ENCODE peak calls at places on chromosomes 13 and 19, in eight cellular contexts. D is GM04504; W is hepatocyte; Y is amygdala; L is NCI-H1694 treated with DMSO at 0.1 percent for 48 hours; V is fibroblast of the aortic adventitia; Q is stimulated activated CD4-positive, alpha-beta T cell treated with anti-CD3 and anti-CD28 coated beads, Interleukin-1b, Interleukin-23, amount 100 ng/mL, for 4 hours; J is dermis microvascular lymphatic vessel endothelial cell. M is an unnamed sample.

GRCh38 chr13:41461527-41462124 is 4.3 kb downstream of the RGCC start:
- DNase-seq in W (no peak), Q (no peak), L (no peak), D (no peak), J (no peak), Y (no peak), V (no peak), M (no peak)

GRCh38 chr19:13975870-13976269 is 23.6 kb downstream of the DCAF15 start:
- DNase-seq in Q (no peak), V (no peak), L (no peak), W (no peak), D (no peak), J (no peak), Y (no peak), M (no peak)

GRCh38 chr19:29478578-29479565 is 46.9 kb upstream of the VSTM2B start:
- DNase-seq in W (peak), Q (no peak), D (no peak), V (no peak), J (no peak), L (peak), Y (no peak), M (peak)

GRCh38 chr19:34837262-34837661 is 64.2 kb upstream of the ZNF599 start:
- DNase-seq in V (no peak), Y (no peak), Q (no peak), W (peak), L (no peak), D (no peak), J (peak), M (no peak)

GRCh38 chr19:12453495-12453894 is 12.7 kb upstream of the ZNF443 start:
- DNase-seq in L (no peak), Y (no peak), V (no peak), D (no peak), J (no peak), W (no peak), Q (no peak), M (no peak)

GRCh38 chr19:42468273-42468796 is 25.6 kb upstream of the CXCL17 start:
- DNase-seq in V (peak), Q (no peak), J (peak), D (peak), L (no peak), Y (no peak), W (peak), M (peak)

GRCh38 chr13:41565221-41565620 is 107.9 kb downstream of the RGCC start:
- DNase-seq in J (no peak), D (no peak), L (no peak), Q (no peak), V (peak), Y (peak), W (no peak), M (peak)

GRCh38 chr19:2820112-2820702 is 539 bp downstream of the ZNF554 start:
- DNase-seq in J (no peak), Q (no peak), W (peak), Y (no peak), D (no peak), V (peak), L (no peak), M (peak)

GRCh38 chr13:86810385-86810784 is 860.8 kb upstream of the SLITRK5 start:
- DNase-seq in J (no peak), Q (no peak), W (no peak), D (no peak), L (no peak), V (no peak), Y (no peak), M (no peak)

GRCh38 chr19:16877581-16877980 is 11.2 kb upstream of the F2RL3 start:
- DNase-seq in D (no peak), L (no peak), V (no peak), Y (no peak), Q (no peak), J (no peak), W (no peak), M (no peak)

GRCh38 chr13:110507678-110508381 is 53.7 kb downstream of the RAB20 start:
- DNase-seq in J (no peak), W (peak), Q (no peak), V (no peak), Y (no peak), L (no peak), D (no peak), M (no peak)

GRCh38 chr13:107678075-107678689 is 537.2 kb downstream of the LIG4 start:
- DNase-seq in D (no peak), Q (no peak), J (no peak), L (no peak), W (peak), V (no peak), Y (no peak), M (no peak)

GRCh38 chr13:24997367-24997967 is 98.5 kb upstream of the PABPC3 start:
- DNase-seq in J (peak), L (peak), Y (no peak), Q (no peak), W (peak), D (no peak), V (peak), M (peak)

GRCh38 chr19:43527860-43528622 is 1.0 kb upstream of the ETHE1 start:
- DNase-seq in Y (no peak), L (no peak), Q (no peak), D (no peak), V (peak), W (no peak), J (no peak), M (no peak)

GRCh38 chr13:98180092-98180491 is 3.0 kb upstream of the RNF113B start:
- DNase-seq in J (no peak), Y (no peak), L (no peak), Q (no peak), V (no peak), W (no peak), D (no peak), M (no peak)

GRCh38 chr13:50524540-50524939 is 319.0 kb downstream of the DLEU7 start:
- DNase-seq in J (no peak), V (no peak), D (no peak), L (no peak), W (no peak), Y (no peak), Q (no peak), M (no peak)

GRCh38 chr19:57075801-57076492 is 43.8 kb upstream of the USP29 start:
- DNase-seq in J (no peak), Q (no peak), V (no peak), D (no peak), L (no peak), W (no peak), Y (peak), M (no peak)

GRCh38 chr19:56117376-56117884 is 3.7 kb downstream of the ZNF787 start:
- DNase-seq in V (no peak), D (no peak), L (no peak), Y (no peak), Q (no peak), J (no peak), W (no peak), M (no peak)

GRCh38 chr13:39451301-39451700 is 151.7 kb downstream of the LHFPL6 start:
- DNase-seq in Y (no peak), V (peak), D (peak), J (peak), W (peak), Q (no peak), L (peak), M (peak)

GRCh38 chr13:74132768-74133656 is 1.2 kb downstream of the KLF12 start:
- DNase-seq in V (no peak), W (peak), D (peak), Y (no peak), Q (no peak), J (no peak), L (peak), M (peak)

GRCh38 chr19:23823952-23824389 is 65.3 kb upstream of the ZNF681 start:
- DNase-seq in J (peak), W (no peak), L (peak), Q (no peak), D (no peak), Y (no peak), V (no peak), M (no peak)

GRCh38 chr13:39818953-39819352 is 163.5 kb downstream of the COG6 start:
- DNase-seq in L (no peak), V (no peak), W (no peak), Y (no peak), D (no peak), J (no peak), Q (no peak), M (no peak)

GRCh38 chr13:40806241-40806640 is 16.8 kb downstream of the SLC25A15 start:
- DNase-seq in J (no peak), W (no peak), Q (no peak), L (no peak), Y (no peak), V (no peak), D (no peak), M (no peak)

GRCh38 chr19:3516675-3517207 is 10.6 kb downstream of the FZR1 start:
- DNase-seq in Q (no peak), Y (peak), D (no peak), L (peak), W (no peak), V (no peak), J (peak), M (peak)

GRCh38 chr13:66424417-66424816 is 805.7 kb downstream of the PCDH9 start:
- DNase-seq in D (no peak), W (no peak), Q (no peak), Y (no peak), J (no peak), V (peak), L (no peak), M (peak)

GRCh38 chr19:44848036-44848804 is 2.1 kb downstream of the NECTIN2 start:
- DNase-seq in W (peak), Y (no peak), J (no peak), V (peak), Q (no peak), L (no peak), D (no peak), M (peak)

GRCh38 chr19:19081642-19082151 is 17.9 kb downstream of the SLC25A42 start:
- DNase-seq in Y (no peak), W (no peak), L (no peak), Q (no peak), D (no peak), J (no peak), V (peak), M (no peak)

GRCh38 chr19:38684078-38684861 is 36.8 kb downstream of the ACTN4 start:
- DNase-seq in D (peak), V (peak), Y (no peak), W (peak), Q (no peak), J (no peak), L (peak), M (peak)

GRCh38 chr13:101465877-101466276 is 13.4 kb downstream of the ITGBL1 start:
- DNase-seq in Y (no peak), L (no peak), V (peak), D (no peak), J (no peak), W (no peak), Q (no peak), M (no peak)

GRCh38 chr19:16252459-16253205 is 54.9 kb downstream of the AP1M1 start:
- DNase-seq in W (no peak), Q (no peak), J (no peak), D (no peak), Y (no peak), L (no peak), V (no peak), M (no peak)

GRCh38 chr19:48393559-48394330 is at the start of gene GRIN2D:
- DNase-seq in L (peak), Y (peak), V (no peak), J (no peak), D (no peak), W (peak), Q (no peak), M (peak)

GRCh38 chr19:16032509-16033135 is 43.7 kb upstream of the TPM4 start:
- DNase-seq in J (no peak), D (no peak), W (no peak), V (no peak), Q (no peak), L (no peak), Y (no peak), M (no peak)

GRCh38 chr13:27336005-27336673 is 65.5 kb downstream of the RASL11A start:
- DNase-seq in V (peak), J (no peak), L (no peak), Y (no peak), Q (no peak), W (no peak), D (no peak), M (peak)

GRCh38 chr19:28393574-28394336 is 819.2 kb downstream of the UQCRFS1 start:
- DNase-seq in D (no peak), J (no peak), L (no peak), V (no peak), W (no peak), Y (no peak), Q (no peak), M (no peak)

GRCh38 chr19:55537741-55538111 is 793 bp upstream of the SBK2 start:
- DNase-seq in V (no peak), W (no peak), Q (no peak), L (no peak), D (no peak), J (no peak), Y (no peak), M (peak)

GRCh38 chr19:17394891-17395415 is 957 bp upstream of the CCDC194 start:
- DNase-seq in L (no peak), Q (peak), J (peak), D (no peak), Y (no peak), V (no peak), W (no peak), M (peak)

GRCh38 chr19:58117841-58118575 is 20.0 kb upstream of the ZSCAN18 start:
- DNase-seq in L (no peak), V (no peak), Y (peak), J (no peak), D (no peak), Q (no peak), W (no peak), M (no peak)

GRCh38 chr13:29925457-29925856 is 75.0 kb upstream of the UBL3 start:
- DNase-seq in D (peak), Q (no peak), Y (peak), L (no peak), J (peak), W (peak), V (peak), M (peak)

GRCh38 chr19:58203814-58204475 is 21.1 kb downstream of the ZNF274 start:
- DNase-seq in J (no peak), Y (no peak), L (no peak), V (no peak), D (no peak), W (no peak), Q (no peak), M (no peak)

M was measured in astrocyte of the hippocampus.